ENCODE peak calls at places on chromosome X, in ten cellular contexts. W is heart left ventricle, C is breast epithelium, R is body of pancreas, G is colonic mucosa, L is ascending aorta, S is tibial artery, O is fibroblast of lung, Q is testis, I is neural progenitor cell. U is an unnamed sample.

GRCh38 chrX:16838202-16839066 is 31.7 kb downstream of the RBBP7 start:
- DNase-seq in O (peak), L (no peak), W (no peak), Q (no peak), G (no peak), C (no peak), S (peak), R (peak), I (peak), U (peak)

GRCh38 chrX:104618106-104618895 is 52.3 kb downstream of the IL1RAPL2 start:
- DNase-seq in G (no peak), S (no peak), W (no peak), C (no peak), O (no peak), L (no peak), Q (no peak), R (no peak), I (no peak), U (peak)

GRCh38 chrX:129641941-129642340 is 12.8 kb downstream of the APLN start:
- DNase-seq in S (no peak), L (no peak), R (no peak), G (no peak), O (peak), W (no peak), C (no peak), I (no peak), Q (no peak), U (no peak)

GRCh38 chrX:68868316-68868715 is 39.5 kb downstream of the EFNB1 start:
- DNase-seq in Q (no peak), L (no peak), O (no peak), R (no peak), W (no peak), S (no peak), I (no peak), G (no peak), C (no peak), U (no peak)

GRCh38 chrX:119870626-119871131 is 854 bp downstream of the RNF113A start:
- DNase-seq in O (peak), W (no peak), I (peak), Q (peak), G (peak), S (no peak), R (no peak), L (no peak), C (no peak), U (no peak)

GRCh38 chrX:118823263-118824172 is at the start of gene ZCCHC12:
- DNase-seq in W (no peak), I (peak), C (no peak), R (peak), S (no peak), L (no peak), Q (peak), G (no peak), O (peak), U (peak)

GRCh38 chrX:48468693-48469691 is 1.1 kb downstream of the SLC38A5 start:
- DNase-seq in I (peak), C (no peak), Q (no peak), G (peak), O (peak), W (no peak), L (no peak), S (no peak), R (no peak), U (no peak)

GRCh38 chrX:122625821-122626220 is 558.3 kb upstream of the GRIA3 start:
- DNase-seq in R (no peak), S (no peak), L (no peak), C (no peak), O (peak), G (no peak), I (no peak), W (no peak), Q (no peak), U (no peak)

GRCh38 chrX:101407167-101407747 is 468 bp downstream of the GLA start:
- DNase-seq in S (no peak), W (no peak), Q (no peak), C (no peak), L (no peak), R (no peak), O (no peak), I (no peak), G (no peak), U (no peak)

GRCh38 chrX:150856101-150856500 is 42.4 kb downstream of the CD99L2 start:
- DNase-seq in I (no peak), C (no peak), R (no peak), W (no peak), O (no peak), S (no peak), Q (no peak), G (no peak), L (no peak), U (no peak)

GRCh38 chrX:109826954-109827708 is 94.1 kb upstream of the ACSL4 start:
- DNase-seq in W (no peak), O (peak), S (no peak), G (no peak), R (no peak), C (no peak), L (no peak), I (no peak), Q (no peak), U (peak)

GRCh38 chrX:65528705-65529340 is 5.8 kb downstream of the LAS1L start:
- DNase-seq in O (peak), Q (peak), G (peak), C (no peak), L (no peak), I (peak), R (peak), S (no peak), W (no peak), U (peak)

GRCh38 chrX:37455381-37455780 is 106.2 kb downstream of the PRRG1 start:
- DNase-seq in G (no peak), W (no peak), S (no peak), C (no peak), R (no peak), I (no peak), L (no peak), Q (no peak), O (no peak), U (no peak)

GRCh38 chrX:48992341-48992740 is 9.7 kb downstream of the GRIPAP1 start:
- DNase-seq in G (no peak), L (no peak), W (no peak), O (no peak), I (no peak), R (no peak), S (no peak), C (no peak), Q (no peak), U (no peak)

GRCh38 chrX:134026732-134027311 is 41.4 kb upstream of the GPC3 start:
- DNase-seq in G (peak), W (no peak), Q (peak), L (no peak), R (peak), I (peak), O (peak), S (peak), C (peak), U (peak)

GRCh38 chrX:41730101-41730500 is 6.1 kb downstream of the GPR82 start:
- DNase-seq in R (no peak), G (no peak), O (peak), W (no peak), Q (no peak), C (no peak), S (no peak), I (no peak), L (no peak), U (no peak)

DNA sequence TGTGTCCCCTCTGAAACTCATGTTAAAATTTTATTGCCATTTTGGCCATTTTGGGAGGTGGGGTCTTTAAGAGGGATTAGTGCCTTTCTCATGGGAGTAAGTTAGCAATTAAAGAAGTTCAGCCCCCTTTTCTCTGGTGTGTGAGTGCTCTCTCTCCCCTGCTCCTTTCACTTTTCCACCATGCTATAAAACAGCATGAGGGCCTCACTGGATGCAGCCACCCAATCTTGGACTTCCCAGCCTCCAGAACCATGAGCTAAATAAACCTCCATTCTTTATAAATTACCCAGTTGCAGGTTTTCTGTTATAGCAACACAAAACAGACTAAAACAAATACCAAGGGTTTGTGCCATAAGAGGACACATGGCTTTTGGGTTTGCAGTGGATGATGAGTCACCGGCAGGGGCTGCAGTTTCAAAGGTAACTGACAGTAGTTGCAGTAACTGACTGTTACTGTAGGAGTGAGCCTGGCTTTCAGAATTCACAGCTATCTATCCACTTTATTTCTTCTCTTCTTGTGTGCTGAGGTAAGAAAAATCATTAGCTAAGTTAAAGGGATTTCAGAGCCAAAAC is 121.5 kb downstream of the PPEF1 start:
- DNase-seq in C (no peak), Q (no peak), L (no peak), G (no peak), W (no peak), R (no peak), I (no peak), S (no peak), O (peak), U (peak)
- TF ChIP-seq CTCF in C (no peak), Q (no peak), L (no peak), G (no peak), W (no peak), R (no peak), I (no peak), S (no peak), O (no peak), U (no peak)

DNA sequence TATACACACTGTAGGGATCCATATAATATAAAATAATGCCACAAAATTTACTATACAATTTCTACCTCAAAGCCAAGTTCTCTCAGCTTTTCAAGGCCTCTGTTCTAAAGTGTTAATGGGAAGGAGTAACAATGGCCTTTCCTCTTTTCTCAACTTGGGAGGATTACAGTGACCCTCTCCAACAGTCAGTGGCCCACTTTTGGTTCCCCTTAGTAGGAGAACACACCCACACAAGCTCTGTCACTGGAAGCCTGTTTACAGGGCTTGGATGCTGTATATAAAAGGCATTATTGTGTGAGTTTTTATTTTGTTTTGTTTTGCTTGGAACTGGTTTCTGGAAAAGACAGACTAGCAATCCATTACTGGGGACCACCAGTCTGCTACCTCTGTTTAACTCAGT is 1.8 kb downstream of the ARHGEF6 start:
- DNase-seq in O (no peak), I (no peak), S (no peak), L (no peak), C (no peak), Q (no peak), W (no peak), R (no peak), G (no peak), U (no peak)
- H3K27ac ChIP-seq in O (no peak), I (no peak), S (peak), L (peak), C (peak), Q (no peak), W (peak), R (no peak), G (peak), U (no peak)

DNA sequence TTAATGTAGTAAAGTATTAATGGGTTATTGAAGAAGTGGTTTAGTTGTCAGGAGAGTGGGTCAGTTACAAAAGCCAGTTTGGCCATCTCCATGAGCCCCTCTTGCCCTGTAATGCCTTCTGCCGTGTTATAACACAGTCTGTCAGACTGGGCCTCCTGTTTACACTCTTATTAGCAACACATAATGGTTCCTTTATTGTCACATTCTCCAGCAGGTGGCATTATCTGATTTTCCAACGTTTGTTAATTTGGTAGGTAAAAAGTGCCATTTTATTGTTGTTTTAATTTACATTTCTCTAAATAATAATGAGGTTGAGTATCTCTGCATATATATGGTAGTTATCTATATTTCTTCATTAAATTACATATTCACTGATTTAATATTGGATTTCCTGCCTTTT is 560.8 kb downstream of the FGF13 start:
- DNase-seq in I (no peak), L (no peak), C (no peak), S (no peak), Q (no peak), W (no peak), G (no peak), O (no peak), R (no peak), U (no peak)
- TF ChIP-seq CTCF in I (peak), L (no peak), C (no peak), S (no peak), Q (no peak), W (no peak), G (no peak), O (no peak), R (no peak), U (no peak)

DNA sequence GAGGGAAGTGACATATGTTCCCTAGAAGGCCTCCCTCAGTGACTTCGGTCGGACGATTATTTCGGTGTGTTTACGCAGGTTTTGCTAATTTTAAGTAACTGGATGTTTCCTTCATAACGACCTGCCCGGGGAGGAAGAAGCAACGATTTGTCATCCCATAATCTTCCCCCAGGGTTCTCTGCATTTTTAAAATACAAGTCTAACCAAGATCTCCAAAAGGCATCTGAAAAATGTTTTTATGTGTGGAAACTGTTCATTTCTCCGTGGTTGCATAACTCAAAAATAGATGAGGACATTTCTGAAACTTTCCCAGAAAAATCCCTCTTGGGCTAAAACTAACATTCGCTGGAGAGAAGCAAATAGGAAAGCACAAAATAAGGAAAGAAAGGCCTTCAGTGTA is 195.4 kb downstream of the SHOX start:
- DNase-seq in G (no peak), C (no peak), I (no peak), R (no peak), Q (no peak), O (no peak), W (no peak), S (no peak), L (no peak), U (no peak)
- H3K27ac ChIP-seq in G (no peak), C (no peak), I (peak), R (no peak), Q (no peak), O (no peak), W (no peak), S (peak), L (peak), U (no peak)